ENCODE peak calls at places on chromosomes 3 and 15, in seven cellular contexts. O is AG08396, Q is hepatic stellate cell, H is B cell, E is tibial artery, K is germinal center, B is NCI-H460. J is an unnamed sample.

GRCh38 chr3:169082076-169082475 is 581.4 kb downstream of the MECOM start:
- DNase-seq in O (no peak), Q (no peak), H (no peak), E (no peak), K (no peak), B (no peak), J (no peak)

GRCh38 chr3:23952646-23953045 is 7.6 kb downstream of the NR1D2 start:
- DNase-seq in O (no peak), Q (no peak), H (peak; percentile 81), E (no peak), K (peak; percentile 77), B (no peak), J (no peak)

GRCh38 chr3:177357352-177358084 is 160.2 kb upstream of the TBL1XR1 start:
- DNase-seq in O (peak; percentile 59), Q (no peak), H (peak; percentile 45), E (no peak), K (peak; percentile 50), B (peak; percentile 72), J (peak; percentile 30)

GRCh38 chr3:72887723-72888545 is at the start of gene GXYLT2:
- DNase-seq in O (peak; percentile 70), Q (peak; percentile 63), H (no peak), E (peak; percentile 80), K (peak; percentile 40), B (peak; percentile 29), J (peak; percentile 77)

GRCh38 chr3:103388214-103388613 is 953.4 kb downstream of the ZPLD1 start:
- DNase-seq in O (no peak), Q (no peak), H (no peak), E (no peak), K (no peak), B (no peak), J (no peak)

GRCh38 chr3:80355144-80355543 is 587.3 kb upstream of the ROBO1 start:
- DNase-seq in O (no peak), Q (no peak), H (no peak), E (no peak), K (no peak), B (no peak), J (no peak)

GRCh38 chr15:62912808-62913207 is 129.7 kb upstream of the TPM1 start:
- DNase-seq in O (no peak), Q (no peak), H (no peak), E (no peak), K (no peak), B (no peak), J (no peak)

GRCh38 chr15:98663045-98663444 is 14.7 kb downstream of the IGF1R start:
- DNase-seq in O (no peak), Q (no peak), H (no peak), E (no peak), K (no peak), B (no peak), J (no peak)

GRCh38 chr15:25241241-25241801 is 197.5 kb downstream of the UBE3A start:
- DNase-seq in O (no peak), Q (no peak), H (no peak), E (peak; percentile 44), K (no peak), B (no peak), J (no peak)